ENCODE peak calls at places on chromosome 12, in nine cellular contexts. H is OCI-LY7, Z is HFF-Myc, D is GM20000, J is activated B cell treated with CpG ODN at 0.5 μM for 24 hours, N is glutamatergic neuron, T is mesothelial cell of epicardium, F is Calu3, Y is SK-N-SH. P is an unnamed sample.
A peak's percentile ranks its signal among the peaks of the same experiment; 100 is the strongest.

GRCh38 chr12:48446372-48446771 is 26.0 kb upstream of the ANP32D start:
- DNase-seq in H (no peak), Z (no peak), D (no peak), J (no peak), N (peak; percentile 47), T (no peak), F (no peak), Y (no peak), P (no peak)

GRCh38 chr12:107967170-107967569 is 161.9 kb upstream of the WSCD2 start:
- DNase-seq in H (peak; percentile 1), Z (peak; percentile 1), D (no peak), J (no peak), N (no peak), T (no peak), F (no peak), Y (no peak), P (no peak)

GRCh38 chr12:127813147-127813546 is 453.8 kb upstream of the TMEM132C start:
- DNase-seq in H (no peak), Z (no peak), D (no peak), J (no peak), N (no peak), T (no peak), F (no peak), Y (no peak), P (no peak)

GRCh38 chr12:93050026-93050747 is 121.1 kb upstream of the EEA1 start:
- DNase-seq in H (no peak), Z (no peak), D (no peak), J (no peak), N (no peak), T (no peak), F (no peak), Y (no peak), P (no peak)

GRCh38 chr12:24960222-24960855 is 11.4 kb upstream of the BCAT1 start:
- DNase-seq in H (peak; percentile 72), Z (no peak), D (peak; percentile 41), J (no peak), N (peak; percentile 70), T (no peak), F (peak; percentile 48), Y (no peak), P (no peak)

GRCh38 chr12:113479578-113480335 is 8.1 kb upstream of the LHX5 start:
- DNase-seq in H (no peak), Z (no peak), D (peak; percentile 67), J (no peak), N (peak; percentile 36), T (peak; percentile 70), F (no peak), Y (peak; percentile 51), P (no peak)

GRCh38 chr12:26309646-26310045 is 114.3 kb downstream of the SSPN start:
- DNase-seq in H (no peak), Z (no peak), D (no peak), J (no peak), N (no peak), T (no peak), F (no peak), Y (no peak), P (no peak)

GRCh38 chr12:4251967-4252366 is 21.6 kb upstream of the CCND2 start:
- DNase-seq in H (no peak), Z (no peak), D (no peak), J (no peak), N (no peak), T (no peak), F (no peak), Y (no peak), P (no peak)

GRCh38 chr12:85825751-85826150 is 10.5 kb downstream of the RASSF9 start:
- DNase-seq in H (no peak), Z (no peak), D (no peak), J (no peak), N (no peak), T (no peak), F (peak; percentile 62), Y (no peak), P (no peak)

GRCh38 chr12:76074701-76075336 is 9.7 kb downstream of the NAP1L1 start:
- DNase-seq in H (no peak), Z (no peak), D (peak; percentile 13), J (no peak), N (no peak), T (no peak), F (no peak), Y (no peak), P (no peak)

GRCh38 chr12:113345318-113345717 is 10.4 kb upstream of the SLC8B1 start:
- DNase-seq in H (no peak), Z (no peak), D (no peak), J (no peak), N (no peak), T (no peak), F (no peak), Y (no peak), P (no peak)

GRCh38 chr12:120534203-120534702 is at the start of gene RNF10:
- DNase-seq in H (peak; percentile 92), Z (peak; percentile 80), D (peak; percentile 95), J (peak; percentile 66), N (peak; percentile 69), T (peak; percentile 43), F (peak; percentile 80), Y (peak; percentile 95), P (no peak)

GRCh38 chr12:109098142-109098652 is 800 bp downstream of the UNG start:
- DNase-seq in H (no peak), Z (no peak), D (no peak), J (no peak), N (no peak), T (peak; percentile 60), F (no peak), Y (no peak), P (peak; percentile 39)

GRCh38 chr12:62695696-62696095 is 229.1 kb downstream of the MON2 start:
- DNase-seq in H (no peak), Z (no peak), D (no peak), J (no peak), N (no peak), T (no peak), F (no peak), Y (no peak), P (no peak)

GRCh38 chr12:50394469-50395029 is 1.9 kb downstream of the FAM186A start:
- DNase-seq in H (no peak), Z (no peak), D (no peak), J (no peak), N (no peak), T (no peak), F (peak; percentile 39), Y (no peak), P (no peak)

GRCh38 chr12:27498761-27499160 is 25.2 kb upstream of the PPFIBP1 start:
- DNase-seq in H (no peak), Z (no peak), D (no peak), J (no peak), N (no peak), T (no peak), F (no peak), Y (no peak), P (no peak)

GRCh38 chr12:65999564-66000280 is 130.8 kb downstream of the LLPH start:
- DNase-seq in H (no peak), Z (no peak), D (no peak), J (no peak), N (no peak), T (no peak), F (no peak), Y (no peak), P (no peak)

GRCh38 chr12:122841544-122842321 is 6.5 kb downstream of the HIP1R start:
- DNase-seq in H (no peak), Z (no peak), D (no peak), J (no peak), N (no peak), T (no peak), F (peak; percentile 63), Y (peak; percentile 55), P (no peak)

GRCh38 chr12:10563966-10564365 is 49.4 kb downstream of the MAGOHB start:
- DNase-seq in H (no peak), Z (no peak), D (no peak), J (no peak), N (no peak), T (no peak), F (no peak), Y (no peak), P (no peak)

GRCh38 chr12:46942579-46942978 is 116.8 kb upstream of the SLC38A4 start:
- DNase-seq in H (no peak), Z (peak; percentile 79), D (no peak), J (no peak), N (no peak), T (no peak), F (no peak), Y (no peak), P (no peak)

DNA sequence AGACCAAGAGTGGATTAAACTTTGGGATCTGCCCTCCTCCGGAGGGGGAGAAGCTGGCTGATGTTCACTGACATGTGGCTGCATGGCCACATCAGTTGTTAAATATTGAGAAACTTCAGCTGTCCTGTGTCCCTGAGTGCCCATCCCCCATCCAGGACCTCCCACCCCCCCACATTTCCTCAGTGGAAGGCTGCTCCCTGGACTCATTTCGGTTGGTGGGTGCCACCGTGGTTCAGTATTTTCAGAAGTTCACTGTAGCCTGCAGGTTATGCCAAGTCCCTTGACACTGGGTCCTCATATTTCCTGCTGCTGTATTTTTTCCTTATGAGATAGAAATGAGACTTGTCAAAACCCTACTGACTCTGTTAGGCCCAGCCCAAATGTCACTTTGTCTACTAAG is 302.4 kb downstream of the CACNA1C start:
- DNase-seq in H (no peak), Z (no peak), D (no peak), J (no peak), N (no peak), T (no peak), F (no peak), Y (no peak), P (no peak)
- TF ChIP-seq CTCF in H (no peak), Z (no peak), D (no peak), J (no peak), N (no peak), T (no peak), F (no peak), Y (no peak), P (no peak)

GRCh38 chr12:81257952-81258551 is 180.2 kb downstream of the ACSS3 start:
- DNase-seq in H (peak; percentile 24), Z (peak; percentile 20), D (no peak), J (no peak), N (no peak), T (no peak), F (peak; percentile 30), Y (peak; percentile 10), P (no peak)
- TF ChIP-seq CTCF in H (peak; percentile 75), Z (peak; percentile 25), D (no peak), J (no peak), N (peak; percentile 67), T (peak; percentile 63), F (peak; percentile 19), Y (peak; percentile 69), P (no peak)

GRCh38 chr12:71639341-71639760 is 24.3 kb downstream of the ZFC3H1 start:
- DNase-seq in H (peak; percentile 31), Z (peak; percentile 10), D (no peak), J (no peak), N (no peak), T (no peak), F (no peak), Y (peak; percentile 10), P (no peak)
- TF ChIP-seq CTCF in H (peak; percentile 73), Z (peak; percentile 17), D (no peak), J (no peak), N (peak; percentile 23), T (no peak), F (peak; percentile 11), Y (peak; percentile 37), P (no peak)

GRCh38 chr12:118855858-118856257 is 125.5 kb upstream of the SRRM4 start:
- DNase-seq in H (no peak), Z (no peak), D (no peak), J (no peak), N (no peak), T (no peak), F (no peak), Y (no peak), P (no peak)

GRCh38 chr12:118853634-118854033 is 127.7 kb upstream of the SRRM4 start:
- DNase-seq in H (peak; percentile 4), Z (no peak), D (no peak), J (no peak), N (no peak), T (no peak), F (no peak), Y (no peak), P (no peak)

GRCh38 chr12:118850244-118850825 is 131.0 kb upstream of the SRRM4 start:
- DNase-seq in H (peak; percentile 25), Z (no peak), D (peak; percentile 35), J (no peak), N (peak; percentile 72), T (no peak), F (peak; percentile 36), Y (peak; percentile 16), P (no peak)
- TF ChIP-seq CTCF in H (peak; percentile 83), Z (peak; percentile 55), D (peak; percentile 41), J (no peak), N (peak; percentile 95), T (peak; percentile 48), F (peak; percentile 72), Y (peak; percentile 45), P (no peak)

P was measured in omental fat pad.